ENCODE peak calls at places on chromosome 22, in five cellular contexts. One of them, this sample, is unnamed.

GRCh38 chr22:21020802-21021429 is 6.0 kb downstream of the P2RX6 start:
- DNase-seq in H1: peak
- DNase-seq in GM12878: no peak
- DNase-seq in NT2/D1: no peak
- DNase-seq in HepG2: no peak
- DNase-seq in this sample: peak

GRCh38 chr22:39219071-39220050 is 25.4 kb downstream of the PDGFB start:
- DNase-seq in NT2/D1: no peak
- DNase-seq in GM12878: no peak
- DNase-seq in H1: peak
- DNase-seq in HepG2: no peak
- DNase-seq in this sample: no peak

GRCh38 chr22:22318723-22319465 is 74.3 kb downstream of the VPREB1 start:
- DNase-seq in NT2/D1: no peak
- DNase-seq in H1: no peak
- DNase-seq in HepG2: no peak
- DNase-seq in GM12878: no peak
- DNase-seq in this sample: no peak

GRCh38 chr22:36833073-36833472 is 16.2 kb upstream of the PVALB start:
- DNase-seq in HepG2: no peak
- DNase-seq in GM12878: peak
- DNase-seq in H1: no peak
- DNase-seq in NT2/D1: no peak
- DNase-seq in this sample: no peak

GRCh38 chr22:20970939-20971657 is 4.0 kb downstream of the AIFM3 start:
- DNase-seq in GM12878: no peak
- DNase-seq in NT2/D1: no peak
- DNase-seq in HepG2: no peak
- DNase-seq in H1: no peak
- DNase-seq in this sample: no peak

GRCh38 chr22:40452730-40453487 is 82.5 kb downstream of the SGSM3 start:
- DNase-seq in HepG2: no peak
- DNase-seq in NT2/D1: no peak
- DNase-seq in GM12878: no peak
- DNase-seq in H1: no peak
- DNase-seq in this sample: no peak

GRCh38 chr22:48855593-48856307 is 971.9 kb downstream of the BRD1 start:
- DNase-seq in NT2/D1: no peak
- DNase-seq in HepG2: no peak
- DNase-seq in GM12878: no peak
- DNase-seq in H1: no peak
- DNase-seq in this sample: no peak

GRCh38 chr22:46084376-46084775 is 66.0 kb upstream of the PPARA start:
- DNase-seq in GM12878: no peak
- DNase-seq in H1: no peak
- DNase-seq in NT2/D1: no peak
- DNase-seq in HepG2: no peak
- DNase-seq in this sample: no peak

GRCh38 chr22:37018086-37018814 is 997 bp downstream of the TST start:
- DNase-seq in H1: no peak
- DNase-seq in HepG2: no peak
- DNase-seq in NT2/D1: no peak
- DNase-seq in GM12878: no peak
- DNase-seq in this sample: no peak

GRCh38 chr22:38335077-38335476 is 17.8 kb upstream of the CSNK1E start:
- DNase-seq in H1: no peak
- DNase-seq in NT2/D1: no peak
- DNase-seq in HepG2: no peak
- DNase-seq in GM12878: no peak
- DNase-seq in this sample: no peak

GRCh38 chr22:37912171-37912570 is 6.1 kb downstream of the MICALL1 start:
- DNase-seq in H1: no peak
- DNase-seq in NT2/D1: no peak
- DNase-seq in HepG2: no peak
- DNase-seq in GM12878: no peak
- DNase-seq in this sample: no peak

GRCh38 chr22:19706661-19707151 is 7.6 kb upstream of the SEPTIN5 start:
- DNase-seq in HepG2: no peak
- DNase-seq in GM12878: no peak
- DNase-seq in NT2/D1: no peak
- DNase-seq in H1: no peak
- DNase-seq in this sample: no peak

GRCh38 chr22:32996702-32997101 is 61.5 kb downstream of the SYN3 start:
- DNase-seq in H1: peak
- DNase-seq in GM12878: no peak
- DNase-seq in NT2/D1: no peak
- DNase-seq in HepG2: no peak
- DNase-seq in this sample: no peak

GRCh38 chr22:36467042-36467810 is 14.2 kb downstream of the TXN2 start:
- DNase-seq in NT2/D1: no peak
- DNase-seq in GM12878: no peak
- DNase-seq in H1: no peak
- DNase-seq in HepG2: no peak
- DNase-seq in this sample: no peak

GRCh38 chr22:30080805-30081204 is 541 bp downstream of the HORMAD2 start:
- DNase-seq in H1: no peak
- DNase-seq in HepG2: no peak
- DNase-seq in GM12878: no peak
- DNase-seq in NT2/D1: no peak
- DNase-seq in this sample: no peak

GRCh38 chr22:50151571-50152537 is 18.7 kb upstream of the PANX2 start:
- DNase-seq in HepG2: no peak
- DNase-seq in H1: peak
- DNase-seq in GM12878: no peak
- DNase-seq in NT2/D1: no peak
- DNase-seq in this sample: no peak

GRCh38 chr22:50150161-50151129 is 20.1 kb upstream of the PANX2 start:
- DNase-seq in H1: no peak
- DNase-seq in GM12878: no peak
- DNase-seq in NT2/D1: no peak
- DNase-seq in HepG2: no peak
- DNase-seq in this sample: no peak

GRCh38 chr22:50148166-50148500 is 22.4 kb upstream of the PANX2 start:
- DNase-seq in HepG2: no peak
- DNase-seq in GM12878: no peak
- DNase-seq in NT2/D1: no peak
- DNase-seq in H1: no peak
- DNase-seq in this sample: no peak

GRCh38 chr22:50146440-50147228 is 23.9 kb upstream of the PANX2 start:
- DNase-seq in GM12878: no peak
- DNase-seq in H1: no peak
- DNase-seq in HepG2: peak
- DNase-seq in NT2/D1: no peak
- DNase-seq in this sample: peak

DNA sequence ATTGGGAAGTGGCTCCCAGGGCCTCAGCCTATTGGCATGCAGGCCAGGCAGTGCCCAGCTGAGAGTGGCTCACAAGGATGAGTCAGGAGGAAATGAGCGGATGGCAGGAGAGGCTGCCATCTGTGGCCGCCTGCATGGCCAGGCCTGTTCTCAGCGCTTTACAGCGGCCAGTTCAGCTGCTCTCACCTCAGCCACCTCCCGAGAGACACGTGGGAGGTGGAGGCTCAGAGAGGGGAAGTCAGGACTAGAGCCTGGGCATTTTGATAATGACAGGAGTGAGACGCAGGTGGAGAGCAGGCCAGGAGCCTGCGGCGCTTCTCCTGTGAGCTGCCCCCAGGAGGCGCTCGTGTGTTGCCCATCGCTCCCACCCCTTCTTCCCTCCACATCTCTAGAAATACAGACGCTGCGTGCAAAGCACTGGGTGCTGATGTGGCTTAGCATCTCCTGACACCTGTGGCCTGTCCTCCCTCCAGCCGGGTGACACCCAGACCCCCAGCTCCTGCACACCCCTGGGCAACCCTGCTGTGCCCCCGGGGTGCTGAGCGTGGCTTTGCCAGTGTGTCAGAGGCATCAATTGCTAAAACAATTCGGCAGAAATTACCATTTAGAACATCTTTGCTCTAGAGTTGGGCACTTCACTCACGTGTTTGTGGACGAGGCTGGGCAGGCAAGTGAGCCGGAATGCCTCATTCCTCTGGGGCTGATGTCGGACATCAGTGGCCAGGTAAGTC is 21.4 kb upstream of the PANX2 start:
- DNase-seq in NT2/D1: peak
- DNase-seq in HepG2: peak
- DNase-seq in GM12878: peak
- DNase-seq in H1: peak
- DNase-seq in this sample: peak
- TF ChIP-seq SUZ12 in NT2/D1: no peak
- TF ChIP-seq SUZ12 in HepG2: no peak
- TF ChIP-seq SUZ12 in GM12878: no peak
- TF ChIP-seq SUZ12 in H1: no peak
- TF ChIP-seq SUZ12 in this sample: no peak

DNA sequence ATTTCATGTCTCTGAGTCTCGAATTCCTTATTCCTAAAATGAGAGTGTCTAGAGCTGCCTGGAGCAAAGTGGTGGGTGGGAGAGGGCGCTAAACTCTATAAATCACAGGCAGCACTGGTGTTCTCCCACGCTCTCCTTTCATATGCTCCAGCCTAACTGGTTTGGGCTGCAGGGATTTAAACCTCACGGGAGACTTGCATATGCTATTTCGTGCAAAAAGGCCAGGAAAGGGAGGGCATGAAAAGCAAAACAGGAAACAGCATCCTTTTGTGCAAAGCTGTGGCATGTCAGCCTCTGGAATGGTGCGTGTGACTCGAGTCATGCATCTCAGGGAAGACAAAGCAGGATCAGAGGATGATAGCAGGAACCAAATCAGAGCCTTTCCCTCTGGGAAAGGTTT is 46.5 kb upstream of the YWHAH start:
- DNase-seq in H1: no peak
- DNase-seq in HepG2: no peak
- DNase-seq in GM12878: no peak
- DNase-seq in NT2/D1: peak
- DNase-seq in this sample: no peak
- TF ChIP-seq SUZ12 in H1: no peak
- TF ChIP-seq SUZ12 in HepG2: no peak
- TF ChIP-seq SUZ12 in GM12878: no peak
- TF ChIP-seq SUZ12 in NT2/D1: no peak
- TF ChIP-seq SUZ12 in this sample: no peak

DNA sequence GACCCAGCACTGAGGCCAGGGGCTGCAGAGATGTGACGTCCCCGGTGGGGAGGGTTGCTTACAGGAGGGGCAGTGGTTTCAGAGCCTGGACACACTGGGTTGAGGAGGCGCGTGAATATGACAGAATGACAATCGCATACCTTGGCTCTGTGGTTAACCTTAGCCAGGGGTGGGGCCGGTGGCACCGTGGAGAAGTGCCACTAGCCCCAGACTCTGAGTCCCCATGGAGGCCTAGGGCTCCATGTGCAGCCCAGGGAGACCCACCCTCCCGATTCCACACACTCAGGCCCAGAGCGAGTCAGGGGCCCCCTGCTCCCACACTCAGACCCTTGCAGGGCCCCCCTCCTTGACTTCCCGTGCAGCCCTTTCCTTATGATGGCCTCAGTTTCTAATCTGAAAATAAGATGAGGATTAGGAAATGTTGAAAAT is 3.6 kb upstream of the ACR start:
- DNase-seq in HepG2: no peak
- DNase-seq in H1: no peak
- DNase-seq in NT2/D1: no peak
- DNase-seq in GM12878: no peak
- DNase-seq in this sample: no peak
- TF ChIP-seq SUZ12 in HepG2: no peak
- TF ChIP-seq SUZ12 in H1: no peak
- TF ChIP-seq SUZ12 in NT2/D1: no peak
- TF ChIP-seq SUZ12 in GM12878: no peak
- TF ChIP-seq SUZ12 in this sample: no peak

DNA sequence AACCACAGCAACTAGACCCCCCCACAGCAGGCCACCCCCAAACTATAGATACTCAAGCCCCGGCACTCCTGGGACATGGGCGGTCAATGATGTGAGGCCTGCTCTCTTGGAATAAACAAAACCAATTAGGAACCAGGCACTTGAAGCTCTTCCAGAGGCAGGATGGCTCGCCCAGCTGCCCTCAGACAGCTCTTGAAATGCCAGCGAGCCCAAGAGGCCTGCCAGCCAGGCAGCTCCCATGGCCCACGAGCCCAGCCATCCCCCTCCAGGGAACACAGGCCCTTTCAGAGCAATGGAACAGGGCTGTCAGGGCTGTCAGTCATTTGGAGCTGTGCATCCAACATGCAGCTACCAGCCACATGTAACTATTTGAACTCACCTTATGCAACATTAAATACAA is 34.0 kb upstream of the TFIP11 start:
- DNase-seq in NT2/D1: no peak
- DNase-seq in HepG2: no peak
- DNase-seq in H1: no peak
- DNase-seq in GM12878: no peak
- DNase-seq in this sample: no peak
- TF ChIP-seq SUZ12 in NT2/D1: no peak
- TF ChIP-seq SUZ12 in HepG2: no peak
- TF ChIP-seq SUZ12 in H1: no peak
- TF ChIP-seq SUZ12 in GM12878: no peak
- TF ChIP-seq SUZ12 in this sample: no peak

GRCh38 chr22:24875862-24876506 is 70.0 kb downstream of the SGSM1 start:
- DNase-seq in HepG2: no peak
- DNase-seq in NT2/D1: peak
- DNase-seq in H1: peak
- DNase-seq in GM12878: no peak
- DNase-seq in this sample: peak
- TF ChIP-seq SUZ12 in HepG2: no peak
- TF ChIP-seq SUZ12 in NT2/D1: no peak
- TF ChIP-seq SUZ12 in H1: no peak
- TF ChIP-seq SUZ12 in GM12878: no peak
- TF ChIP-seq SUZ12 in this sample: no peak

This sample was measured in HEK293T.